ENCODE peak calls at places on chromosomes 13 and 19, in six cellular contexts. K is HCT116, X is breast epithelium, J is heart right ventricle, S is suprapubic skin, Z is cardiac muscle cell. O is an unnamed sample.

GRCh38 chr13:96091164-96091931 is 1.4 kb downstream of the HS6ST3 start:
- DNase-seq in K (no peak), X (no peak), J (peak; percentile 10), S (peak; percentile 75), Z (peak; percentile 7), O (no peak)

GRCh38 chr13:18921063-18921462 is 260.6 kb downstream of the TUBA3C start:
- DNase-seq in K (no peak), X (no peak), J (no peak), S (no peak), Z (no peak), O (no peak)

GRCh38 chr19:19342086-19343015 is 21.7 kb downstream of the MAU2 start:
- DNase-seq in K (peak; percentile 26), X (peak; percentile 58), J (peak; percentile 50), S (no peak), Z (peak; percentile 70), O (peak; percentile 58)

GRCh38 chr13:90706631-90707030 is 640.9 kb upstream of the MIR17HG start:
- DNase-seq in K (no peak), X (no peak), J (no peak), S (no peak), Z (no peak), O (no peak)

GRCh38 chr13:46804391-46804815 is 7.4 kb upstream of the ESD start:
- DNase-seq in K (peak; percentile 64), X (no peak), J (no peak), S (no peak), Z (peak; percentile 72), O (peak; percentile 89)

GRCh38 chr19:5622465-5623396 is at the start of the genes SAFB and SAFB2:
- DNase-seq in K (peak; percentile 99), X (peak; percentile 99), J (peak; percentile 99), S (peak; percentile 99), Z (peak; percentile 100), O (peak; percentile 99)

GRCh38 chr13:46893820-46894533 is 2.9 kb downstream of the HTR2A start:
- DNase-seq in K (peak; percentile 6), X (no peak), J (peak; percentile 44), S (peak; percentile 84), Z (peak; percentile 65), O (peak; percentile 62)

GRCh38 chr19:10421981-10422461 is 1.7 kb downstream of the PDE4A start:
- DNase-seq in K (no peak), X (no peak), J (no peak), S (no peak), Z (no peak), O (no peak)

GRCh38 chr13:32657309-32657708 is 71.1 kb downstream of the PDS5B start:
- DNase-seq in K (no peak), X (no peak), J (no peak), S (no peak), Z (no peak), O (no peak)

GRCh38 chr19:29457413-29457812 is 68.4 kb upstream of the VSTM2B start:
- DNase-seq in K (no peak), X (no peak), J (no peak), S (no peak), Z (no peak), O (no peak)

GRCh38 chr13:46593403-46593802 is 40.4 kb downstream of the LRCH1 start:
- DNase-seq in K (no peak), X (no peak), J (no peak), S (no peak), Z (no peak), O (no peak)

GRCh38 chr13:51419015-51419636 is 33.7 kb downstream of the INTS6 start:
- DNase-seq in K (no peak), X (no peak), J (no peak), S (no peak), Z (no peak), O (no peak)

GRCh38 chr13:50908371-50908770 is 1.2 kb upstream of the RNASEH2B start:
- DNase-seq in K (no peak), X (no peak), J (no peak), S (no peak), Z (no peak), O (no peak)

GRCh38 chr13:75812751-75813181 is 176.6 kb downstream of the LMO7 start:
- DNase-seq in K (no peak), X (no peak), J (no peak), S (no peak), Z (peak; percentile 58), O (no peak)

GRCh38 chr19:18483119-18483518 is 38.8 kb downstream of the ELL start:
- DNase-seq in K (no peak), X (no peak), J (no peak), S (no peak), Z (no peak), O (no peak)

DNA sequence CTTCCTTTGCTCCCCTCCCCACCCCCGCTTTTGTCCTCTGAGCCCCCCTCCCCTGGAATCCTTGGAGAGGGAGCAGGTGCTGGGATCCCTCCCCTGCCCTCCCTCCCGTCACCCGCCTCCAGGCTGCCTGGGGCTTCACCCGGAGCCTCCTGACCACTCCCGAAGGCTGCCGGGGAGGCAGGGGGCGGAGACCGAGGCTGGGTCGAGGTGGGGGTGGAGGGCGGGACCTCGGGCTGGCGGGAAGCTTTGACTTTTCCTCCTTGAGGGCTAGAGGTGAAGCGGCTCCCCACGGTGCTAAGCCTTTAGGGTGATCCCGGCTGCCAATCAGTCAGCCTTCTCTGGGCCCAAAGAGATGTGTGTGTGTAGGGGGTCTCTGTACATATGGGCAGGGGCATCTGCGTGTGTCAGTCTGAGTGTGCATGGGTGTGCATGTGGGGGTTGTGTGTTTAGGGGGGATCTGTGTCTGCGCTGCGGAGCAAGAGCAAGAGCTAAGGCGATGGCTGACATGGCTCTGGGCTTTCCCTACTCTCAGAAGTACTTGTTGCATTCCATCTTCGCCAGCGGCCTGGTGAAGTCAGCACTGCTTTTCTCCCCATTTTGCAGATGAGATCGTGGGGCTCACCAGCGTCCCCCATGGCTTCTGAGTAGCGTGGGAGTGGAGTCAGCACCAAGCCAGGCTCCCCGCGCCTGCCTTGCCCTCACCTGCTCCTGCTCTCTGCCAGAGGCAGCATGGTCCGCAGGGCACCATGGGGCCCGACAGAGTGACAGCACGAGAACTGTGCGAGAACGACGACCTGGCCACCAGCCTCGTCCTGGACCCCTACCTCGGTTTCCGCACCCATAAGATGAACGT is 1.7 kb downstream of the KMT5C start:
- DNase-seq in K (peak; percentile 21), X (peak; percentile 61), J (peak; percentile 78), S (peak; percentile 78), Z (peak; percentile 73), O (peak; percentile 84)
- H3K27ac ChIP-seq in K (peak overlapping the region; percentile 92), X (peak overlapping the region; percentile 99), J (no peak overlapping the region), S (no peak overlapping the region), Z (peak overlapping the region; percentile 93), O (peak overlapping the region; percentile 97)

GRCh38 chr13:73058741-73059459 is at the start of gene KLF5:
- DNase-seq in K (peak; percentile 94), X (peak; percentile 97), J (peak; percentile 95), S (peak; percentile 98), Z (peak; percentile 96), O (peak; percentile 97)

GRCh38 chr13:73060251-73061160 is 1.7 kb downstream of the KLF5 start:
- DNase-seq in K (no peak), X (no peak), J (peak; percentile 31), S (no peak), Z (peak; percentile 75), O (peak; percentile 70)

GRCh38 chr13:73058432-73058740 is 419 bp upstream of the KLF5 start:
- DNase-seq in K (no peak), X (no peak), J (no peak), S (no peak), Z (no peak), O (no peak)

GRCh38 chr13:73061478-73062275 is 2.9 kb downstream of the KLF5 start:
- DNase-seq in K (no peak), X (no peak), J (no peak), S (no peak), Z (no peak), O (no peak)

DNA sequence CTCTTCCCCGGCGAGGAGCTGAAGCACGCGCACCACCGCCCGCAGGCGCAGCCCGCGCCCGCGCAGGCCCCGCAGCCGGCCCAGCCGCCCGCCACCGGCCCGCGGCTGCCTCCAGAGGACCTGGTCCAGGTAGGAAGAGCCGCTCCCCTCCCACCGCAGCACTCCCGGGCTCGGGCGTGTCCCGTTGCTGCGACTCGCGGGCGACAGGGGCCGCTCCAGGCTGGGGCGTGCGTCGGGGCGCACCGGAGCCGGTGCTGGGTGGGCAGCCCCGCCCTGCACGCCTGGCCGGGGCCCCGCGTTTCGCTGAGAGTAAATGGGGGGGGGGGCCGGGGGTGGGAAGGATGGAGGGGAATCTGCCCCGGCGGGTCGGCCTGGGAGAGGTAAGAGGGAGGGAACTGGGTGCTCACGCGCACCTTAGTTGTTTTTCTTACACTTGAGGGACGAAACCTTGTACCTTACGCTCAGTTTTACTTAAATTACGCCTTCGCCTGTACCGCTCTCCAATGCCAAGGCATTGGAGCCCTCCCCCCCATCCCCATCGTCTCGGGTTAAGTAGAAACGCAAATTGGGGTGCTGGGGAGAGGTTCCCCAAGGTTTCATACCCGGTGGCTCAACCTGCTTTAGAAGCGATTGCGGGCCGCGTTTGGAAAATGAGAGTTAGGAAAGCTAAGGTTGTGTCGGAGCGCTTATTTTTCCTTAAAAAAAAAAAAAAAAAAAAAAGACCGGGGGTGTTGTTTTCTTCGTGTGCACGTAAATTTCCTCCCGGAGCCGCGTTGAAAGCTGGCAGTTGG is 850 bp downstream of the KLF5 start:
- DNase-seq in K (no peak), X (peak; percentile 72), J (peak; percentile 30), S (no peak), Z (no peak), O (no peak)
- TF ChIP-seq CTCF in K (peak; percentile 15), X (no peak), J (no peak), S (no peak), Z (no peak), O (peak; percentile 51)

DNA sequence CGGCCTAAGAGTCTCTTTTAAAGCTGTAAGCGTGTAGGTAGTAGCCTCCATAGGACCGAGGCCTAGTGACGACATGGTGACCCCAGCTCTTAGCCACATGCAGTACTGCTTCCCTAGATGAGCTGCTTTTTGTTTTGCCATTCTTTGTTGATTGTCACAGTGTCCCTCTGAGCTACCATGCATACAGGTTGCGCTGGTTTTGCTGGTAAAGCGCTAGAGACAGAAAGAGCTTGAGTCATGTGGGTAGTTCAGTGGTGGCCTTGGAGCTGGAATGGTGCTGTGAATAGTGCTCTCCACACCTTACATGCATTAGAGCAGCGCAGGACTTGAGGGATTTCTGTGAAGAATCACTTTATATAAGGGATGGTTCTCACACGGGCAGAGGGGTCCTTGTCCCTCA is 5.1 kb downstream of the HNRNPM start:
- DNase-seq in K (no peak), X (no peak), J (no peak), S (no peak), Z (no peak), O (no peak)
- H3K27ac ChIP-seq in K (no peak overlapping the region), X (peak overlapping the region; percentile 8), J (no peak overlapping the region), S (peak overlapping the region; percentile 12), Z (no peak overlapping the region), O (no peak overlapping the region)

DNA sequence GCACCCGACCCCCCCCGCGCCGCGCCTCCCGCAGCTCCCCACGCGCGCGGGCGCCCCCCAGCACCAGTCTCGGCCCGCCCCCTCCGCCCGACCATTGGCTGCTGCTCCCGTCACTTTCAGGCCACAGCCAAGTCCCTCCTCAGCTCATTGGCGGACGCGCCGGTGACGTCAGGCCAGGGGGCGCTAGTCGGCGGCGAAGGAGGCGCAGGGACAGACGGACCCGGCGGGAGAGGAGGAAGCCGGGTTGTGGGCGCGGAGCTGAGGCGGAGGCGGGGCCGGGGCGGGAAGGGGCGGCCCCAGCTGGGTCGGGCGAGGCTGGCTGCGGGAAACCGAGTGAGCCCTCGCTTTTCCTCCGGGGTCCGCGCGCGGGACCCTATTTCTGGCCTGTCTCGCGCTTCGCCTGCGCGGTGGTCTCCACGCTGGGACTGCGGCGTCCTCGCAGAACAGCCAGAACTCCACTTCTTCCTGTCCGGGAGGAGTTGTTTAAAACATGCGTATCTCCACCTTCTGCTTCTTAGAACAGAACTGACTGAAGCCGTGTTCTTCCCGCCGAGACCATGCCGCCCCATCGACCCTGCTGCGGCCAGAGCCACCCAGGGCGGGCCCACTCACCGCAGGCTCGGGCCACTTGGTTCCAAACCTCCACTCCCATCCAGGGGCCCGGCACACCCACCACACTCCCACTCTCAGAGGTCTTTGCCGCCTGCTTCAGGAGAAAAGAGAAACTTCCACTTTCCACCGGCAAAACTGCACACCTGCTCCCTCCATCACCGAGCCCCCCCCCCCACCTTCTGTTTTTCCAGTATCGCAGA is 459 bp upstream of the TMTC4 start:
- DNase-seq in K (peak; percentile 92), X (peak; percentile 99), J (peak; percentile 100), S (peak; percentile 99), Z (peak; percentile 99), O (peak; percentile 99)
- TF ChIP-seq CTCF in K (peak; percentile 25), X (no peak), J (peak; percentile 15), S (no peak), Z (peak; percentile 37), O (no peak)

O was measured in RWPE1.